ENCODE peak calls at places on chromosomes 5 and 9, in nine cellular contexts. P is CD8-positive, alpha-beta memory T cell; M is ovary; N is fibroblast of lung; V is MM.1S; Z is thyroid gland; U is tibial artery; S is CD4-positive, alpha-beta T cell; J is body of pancreas. H is an unnamed sample. For H3K9me3, the result is how much of the 10 kb centered on the place peaks cover.

GRCh38 chr9:95087659-95088242 is 229.8 kb downstream of the FANCC start:
- DNase-seq in M (no peak), V (no peak), P (no peak), U (no peak), N (no peak), J (peak), Z (peak), S (no peak), H (no peak)

GRCh38 chr5:51960617-51961115 is 577.4 kb downstream of the ISL1 start:
- DNase-seq in M (no peak), U (no peak), V (peak), N (peak), Z (no peak), P (no peak), S (no peak), J (no peak), H (no peak)

GRCh38 chr9:87337335-87338074 is 160.2 kb upstream of the DAPK1 start:
- DNase-seq in M (peak), N (peak), V (no peak), U (no peak), S (no peak), Z (no peak), J (peak), P (no peak), H (no peak)

GRCh38 chr9:111952559-111952958 is 55.9 kb downstream of the UGCG start:
- DNase-seq in M (no peak), S (no peak), J (no peak), Z (no peak), P (no peak), N (peak), U (no peak), V (no peak), H (no peak)

GRCh38 chr5:54443264-54443663 is 12.2 kb upstream of the HSPB3 start:
- DNase-seq in S (no peak), U (no peak), N (peak), M (no peak), P (no peak), J (no peak), Z (no peak), V (peak), H (no peak)

GRCh38 chr9:91429501-91429900 is 5.9 kb upstream of the NFIL3 start:
- DNase-seq in M (no peak), N (no peak), P (no peak), U (no peak), J (no peak), V (peak), Z (no peak), S (no peak), H (no peak)

GRCh38 chr5:102959055-102959454 is 160.9 kb downstream of the GIN1 start:
- DNase-seq in J (no peak), S (no peak), M (no peak), Z (no peak), N (peak), P (no peak), U (no peak), V (no peak), H (no peak)

GRCh38 chr5:167899490-167899889 is 392.0 kb upstream of the WWC1 start:
- DNase-seq in P (no peak), N (peak), Z (no peak), V (no peak), M (no peak), U (no peak), S (no peak), J (no peak), H (no peak)

GRCh38 chr5:173018352-173018751 is 34.8 kb downstream of the ATP6V0E1 start:
- DNase-seq in J (peak), U (no peak), M (no peak), Z (no peak), S (no peak), V (no peak), P (no peak), N (no peak), H (no peak)

GRCh38 chr5:6713274-6714181 is at the start of gene TENT4A:
- DNase-seq in S (peak), V (no peak), J (no peak), P (no peak), N (no peak), M (peak), U (no peak), Z (peak), H (no peak)

GRCh38 chr5:149110406-149110805 is 30.9 kb upstream of the ABLIM3 start:
- DNase-seq in J (no peak), U (no peak), N (no peak), Z (no peak), S (no peak), P (no peak), V (no peak), M (no peak), H (no peak)

GRCh38 chr5:146082798-146083197 is 22.6 kb downstream of the PLAC8L1 start:
- DNase-seq in U (no peak), M (no peak), P (no peak), V (peak), N (no peak), Z (no peak), S (no peak), J (no peak), H (no peak)

GRCh38 chr5:145536133-145536532 is 299.0 kb downstream of the PRELID2 start:
- DNase-seq in V (no peak), J (no peak), N (peak), P (no peak), M (no peak), S (no peak), U (no peak), Z (no peak), H (no peak)

DNA sequence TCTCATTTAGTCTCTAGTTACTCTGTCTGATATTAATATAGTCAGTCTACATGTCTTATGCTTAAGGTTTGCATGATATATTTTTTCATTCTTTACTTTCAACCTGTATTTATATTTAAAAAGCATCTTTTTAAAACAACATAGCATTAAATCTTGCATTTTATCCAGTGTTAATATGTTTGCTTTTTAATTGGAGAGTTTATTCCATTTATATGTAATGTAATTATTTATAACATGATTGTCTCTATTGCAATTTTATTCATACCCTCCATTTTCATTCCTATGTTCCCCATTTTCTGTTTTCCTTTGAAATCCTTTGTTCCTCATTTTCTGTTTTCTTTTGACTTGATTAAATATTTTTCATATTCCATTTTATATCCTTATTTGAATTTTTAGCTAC is 13.3 kb downstream of the PCDHB15 start:
- DNase-seq in P (no peak), S (no peak), U (no peak), V (no peak), N (no peak), M (no peak), J (no peak), Z (no peak), H (no peak)
- H3K9me3 ChIP-seq in P (under half), S (half or more), U (half or more), V (under half), N (under half), M (under half), J (half or more), Z (under half), H (under half)

GRCh38 chr5:36891266-36891665 is 14.7 kb downstream of the NIPBL start:
- DNase-seq in Z (no peak), U (no peak), N (no peak), M (no peak), J (no peak), P (no peak), S (no peak), V (no peak), H (no peak)
- H3K9me3 ChIP-seq in Z (under half), U (under half), N (under half), M (under half), J (under half), P (under half), S (under half), V (under half), H (under half)

DNA sequence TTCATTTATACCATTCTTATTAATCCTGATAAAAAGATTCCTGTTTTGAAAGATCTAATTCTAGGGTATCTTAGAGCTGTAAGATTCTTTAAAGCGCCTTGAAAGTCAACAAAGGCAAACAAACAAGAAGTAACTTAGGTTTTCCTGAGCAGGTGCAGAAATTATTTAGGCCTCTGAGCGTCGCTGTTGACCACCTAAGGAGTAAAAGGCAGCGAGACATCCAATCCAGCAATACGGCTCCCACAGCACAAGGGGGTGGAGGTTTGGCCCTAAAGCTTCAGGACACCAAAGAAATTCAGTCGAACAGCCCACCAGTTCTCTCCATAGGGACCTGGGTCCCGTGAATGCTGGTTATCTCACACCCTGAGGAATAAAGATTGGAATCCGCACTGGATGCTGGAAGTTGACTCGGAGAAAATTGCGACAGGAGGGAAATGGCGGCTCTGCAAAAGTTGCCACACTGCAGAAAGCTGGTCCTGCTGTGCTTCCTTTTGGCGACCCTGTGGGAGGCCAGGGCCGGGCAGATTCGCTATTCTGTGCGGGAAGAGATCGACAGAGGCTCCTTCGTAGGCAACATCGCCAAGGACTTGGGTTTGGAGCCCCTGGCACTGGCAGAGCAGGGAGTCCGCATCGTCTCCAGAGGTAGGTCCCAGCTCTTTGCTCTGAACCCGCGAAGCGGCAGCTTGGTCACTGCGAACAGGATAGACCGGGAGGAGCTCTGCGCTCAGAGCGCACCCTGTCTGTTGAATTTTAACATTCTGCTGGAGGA is at the start of gene PCDHGA2:
- DNase-seq in N (peak), P (no peak), M (peak), Z (no peak), V (peak), S (no peak), J (peak), U (no peak), H (no peak)
- H3K9me3 ChIP-seq in N (under half), P (under half), M (under half), Z (under half), V (under half), S (half or more), J (under half), U (half or more), H (under half)

DNA sequence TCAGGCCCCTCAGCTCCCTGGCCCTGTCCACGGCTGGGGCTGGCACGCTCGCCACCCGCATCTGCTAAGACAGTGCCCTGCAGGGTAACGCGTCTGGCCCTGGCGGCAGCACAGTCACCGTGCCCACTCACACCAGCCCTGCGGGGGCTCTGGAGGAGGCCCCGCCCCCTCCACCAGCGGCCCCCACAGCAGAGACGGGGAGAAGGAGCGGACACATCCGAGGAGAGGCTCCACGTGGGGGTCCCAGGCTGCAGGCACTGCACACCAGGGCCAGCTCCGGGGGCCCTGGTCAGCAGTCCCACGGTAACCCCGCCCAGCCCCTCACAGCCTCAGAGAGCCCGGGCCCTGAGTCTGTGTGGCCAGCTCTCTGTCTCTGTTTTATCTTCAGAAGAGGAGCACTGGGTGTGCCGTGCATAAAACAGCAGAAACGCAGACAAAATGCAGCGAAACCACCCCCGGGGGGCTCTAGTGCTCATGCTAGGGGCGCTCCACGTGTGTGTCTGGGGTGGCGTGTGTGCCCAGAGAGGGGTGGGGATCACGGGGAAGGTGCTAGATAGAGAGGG is 47.5 kb upstream of the NRARP start:
- DNase-seq in U (no peak), J (no peak), N (no peak), M (no peak), V (no peak), P (no peak), Z (no peak), S (no peak), H (no peak)
- H3K9me3 ChIP-seq in U (under half), J (under half), N (under half), M (under half), V (under half), P (under half), Z (under half), S (under half), H (under half)